ENCODE peak calls at places on chromosomes 2 and 18, in nine cellular contexts. O is fibroblast of the aortic adventitia; P is IMR-90; D is neuronal stem cell; X is nephron progenitor cell; Z is NCI-H146; Q is heart left ventricle; Y is stimulated activated CD8-positive, alpha-beta memory T cell treated with anti-CD3 and anti-CD28 coated beads, Interleukin-2, amount 100 ng/mL, for 1 hour; H is upper lobe of left lung. M is an unnamed sample.

GRCh38 chr2:166773268-166773949 is 114.9 kb upstream of the XIRP2 start:
- DNase-seq in O (no peak), P (no peak), D (no peak), X (no peak), Z (no peak), Q (no peak), Y (no peak), H (no peak), M (no peak)

GRCh38 chr2:24359129-24359528 is 1.2 kb downstream of the ITSN2 start:
- DNase-seq in O (peak; percentile 13), P (no peak), D (no peak), X (no peak), Z (no peak), Q (no peak), Y (no peak), H (no peak), M (no peak)

GRCh38 chr18:13221821-13222220 is 3.3 kb downstream of the LDLRAD4 start:
- DNase-seq in O (peak; percentile 25), P (no peak), D (no peak), X (no peak), Z (no peak), Q (peak; percentile 77), Y (no peak), H (peak; percentile 40), M (no peak)

GRCh38 chr2:215937190-215937589 is 76.2 kb downstream of the MREG start:
- DNase-seq in O (no peak), P (no peak), D (no peak), X (no peak), Z (no peak), Q (no peak), Y (no peak), H (no peak), M (no peak)

GRCh38 chr2:217913415-217913814 is 89.4 kb downstream of the TNS1 start:
- DNase-seq in O (no peak), P (no peak), D (no peak), X (no peak), Z (no peak), Q (no peak), Y (no peak), H (no peak), M (no peak)

GRCh38 chr2:26043862-26044736 is 10.2 kb downstream of the RAB10 start:
- DNase-seq in O (peak; percentile 55), P (no peak), D (no peak), X (no peak), Z (no peak), Q (peak; percentile 31), Y (no peak), H (peak; percentile 69), M (no peak)

GRCh38 chr2:218822622-218823021 is 9.0 kb downstream of the PRKAG3 start:
- DNase-seq in O (no peak), P (no peak), D (no peak), X (no peak), Z (no peak), Q (no peak), Y (no peak), H (no peak), M (no peak)

GRCh38 chr18:8711736-8712135 is 6.4 kb downstream of the MTCL1 start:
- DNase-seq in O (no peak), P (no peak), D (no peak), X (no peak), Z (no peak), Q (no peak), Y (no peak), H (no peak), M (no peak)

GRCh38 chr2:159489476-159489875 is 126.9 kb downstream of the BAZ2B start:
- DNase-seq in O (no peak), P (no peak), D (no peak), X (no peak), Z (no peak), Q (no peak), Y (no peak), H (no peak), M (no peak)

GRCh38 chr18:62506495-62507143 is 16.2 kb upstream of the ZCCHC2 start:
- DNase-seq in O (no peak), P (no peak), D (no peak), X (no peak), Z (no peak), Q (no peak), Y (no peak), H (no peak), M (no peak)

GRCh38 chr2:195320416-195320973 is 336.5 kb upstream of the SLC39A10 start:
- DNase-seq in O (no peak), P (no peak), D (no peak), X (no peak), Z (no peak), Q (no peak), Y (no peak), H (no peak), M (no peak)

GRCh38 chr18:22223263-22223960 is 54.0 kb downstream of the GATA6 start:
- DNase-seq in O (peak; percentile 85), P (peak; percentile 95), D (no peak), X (no peak), Z (peak; percentile 81), Q (peak; percentile 56), Y (no peak), H (peak; percentile 96), M (peak; percentile 84)

GRCh38 chr2:8209494-8209893 is 472.4 kb upstream of the ID2 start:
- DNase-seq in O (no peak), P (no peak), D (no peak), X (no peak), Z (no peak), Q (no peak), Y (no peak), H (no peak), M (no peak)

GRCh38 chr18:79950440-79951341 is 762 bp downstream of the SLC66A2 start:
- DNase-seq in O (no peak), P (peak; percentile 12), D (no peak), X (peak; percentile 56), Z (peak; percentile 69), Q (no peak), Y (no peak), H (peak; percentile 41), M (peak; percentile 78)

GRCh38 chr2:109562421-109562820 is 51.3 kb downstream of the SEPTIN10 start:
- DNase-seq in O (peak; percentile 14), P (peak; percentile 40), D (no peak), X (no peak), Z (no peak), Q (no peak), Y (no peak), H (no peak), M (no peak)

GRCh38 chr2:56230171-56230570 is 46.4 kb downstream of the CCDC85A start:
- DNase-seq in O (no peak), P (peak; percentile 0), D (no peak), X (no peak), Z (no peak), Q (no peak), Y (no peak), H (no peak), M (no peak)

GRCh38 chr2:218059289-218059688 is 9.8 kb upstream of the RUFY4 start:
- DNase-seq in O (no peak), P (no peak), D (no peak), X (no peak), Z (no peak), Q (no peak), Y (no peak), H (no peak), M (no peak)

GRCh38 chr2:121530210-121530562 is 494 bp upstream of the RNU4ATAC start:
- DNase-seq in O (no peak), P (peak; percentile 70), D (peak; percentile 82), X (peak; percentile 76), Z (peak; percentile 93), Q (peak; percentile 76), Y (no peak), H (peak; percentile 71), M (peak; percentile 87)

GRCh38 chr18:73948497-73948896 is 199.1 kb downstream of the FBXO15 start:
- DNase-seq in O (peak; percentile 55), P (peak; percentile 80), D (no peak), X (no peak), Z (no peak), Q (no peak), Y (no peak), H (no peak), M (no peak)

GRCh38 chr2:196174424-196174823 is 3.0 kb upstream of the STK17B start:
- DNase-seq in O (no peak), P (no peak), D (no peak), X (no peak), Z (no peak), Q (no peak), Y (no peak), H (no peak), M (no peak)